ENCODE peak calls at places on chromosomes 4 and X, in seven cellular contexts. Z, X, Q, W, L, K and A are unnamed samples.
A peak's percentile ranks its signal among the peaks of the same experiment; 100 is the strongest.

GRCh38 chr4:142923619-142924018 is 77.5 kb upstream of the INPP4B start:
- DNase-seq in Z (no peak), K (no peak), L (no peak), W (no peak), X (no peak), Q (no peak), A (no peak)

GRCh38 chr4:2817701-2818350 is 24.9 kb downstream of the SH3BP2 start:
- DNase-seq in X (no peak), Q (no peak), L (no peak), K (no peak), Z (no peak), W (peak; percentile 60), A (peak; percentile 73)

GRCh38 chr4:153154010-153154975 is 50.0 kb upstream of the TRIM2 start:
- DNase-seq in Z (no peak), Q (no peak), W (no peak), K (peak; percentile 12), X (no peak), L (no peak), A (no peak)

GRCh38 chr4:174663254-174663653 is 141.0 kb upstream of the HPGD start:
- DNase-seq in X (no peak), L (no peak), Z (no peak), Q (no peak), K (no peak), W (no peak), A (no peak)

GRCh38 chr4:151874328-151874727 is 113.5 kb upstream of the GATB start:
- DNase-seq in Z (no peak), L (no peak), X (no peak), W (no peak), K (no peak), Q (no peak), A (no peak)

GRCh38 chrX:49167740-49168108 is 4.0 kb upstream of the PLP2 start:
- DNase-seq in L (no peak), W (no peak), K (no peak), Z (no peak), X (no peak), Q (no peak), A (no peak)

GRCh38 chrX:7993873-7994272 is 66.7 kb upstream of the PNPLA4 start:
- DNase-seq in Q (no peak), Z (no peak), K (no peak), X (no peak), L (no peak), W (no peak), A (no peak)

GRCh38 chrX:106802388-106803275 is at the start of gene TBC1D8B:
- DNase-seq in X (peak; percentile 74), Q (peak; percentile 76), W (peak; percentile 82), Z (peak; percentile 52), L (peak; percentile 64), K (peak; percentile 84), A (peak; percentile 87)

GRCh38 chrX:155216940-155217450 is 735 bp downstream of the VBP1 start:
- DNase-seq in Q (no peak), Z (no peak), W (no peak), K (no peak), L (no peak), X (no peak), A (no peak)

GRCh38 chr4:156889616-156890594 is 81.7 kb downstream of the PDGFC start:
- DNase-seq in K (no peak), W (no peak), Z (no peak), L (peak; percentile 28), Q (peak; percentile 72), X (peak; percentile 55), A (no peak)

GRCh38 chr4:784401-785331 is 41.3 kb downstream of the CPLX1 start:
- DNase-seq in X (no peak), L (no peak), Q (no peak), Z (no peak), W (no peak), K (no peak), A (no peak)

GRCh38 chrX:151745651-151746050 is 11.1 kb downstream of the CNGA2 start:
- DNase-seq in Q (no peak), Z (no peak), W (no peak), K (no peak), X (no peak), L (no peak), A (no peak)

DNA sequence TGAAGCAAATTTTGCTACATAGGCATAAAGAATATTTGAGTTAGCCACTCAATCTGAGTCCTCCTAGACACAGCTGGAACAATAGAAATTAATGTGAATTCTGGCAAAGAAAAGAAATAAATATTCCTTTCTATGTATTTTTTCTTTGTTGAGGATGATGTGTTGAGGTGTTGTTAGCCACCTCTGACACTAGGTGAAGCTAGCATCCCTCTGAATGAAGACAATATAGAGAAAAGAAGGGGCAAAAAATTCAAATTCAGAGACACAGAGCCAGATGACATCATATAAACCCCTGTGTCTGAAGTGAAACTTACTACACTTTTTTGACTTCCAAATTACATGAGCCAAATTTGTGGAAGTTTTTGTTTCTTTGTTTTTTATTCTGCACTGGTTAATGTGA is 34.6 kb upstream of the TMPRSS11D start:
- DNase-seq in Q (no peak), Z (no peak), K (no peak), W (no peak), X (no peak), L (no peak), A (no peak)
- TF ChIP-seq CTCF in Q (peak; percentile 6), Z (no peak), K (no peak), W (no peak), X (no peak), L (peak; percentile 17), A (peak; percentile 49)

GRCh38 chrX:53269536-53270107 is 11.8 kb downstream of the IQSEC2 start:
- DNase-seq in W (no peak), L (no peak), K (no peak), Z (no peak), Q (no peak), X (no peak), A (no peak)
- TF ChIP-seq CTCF in W (no peak), L (no peak), K (no peak), Z (no peak), Q (no peak), X (no peak), A (no peak)

GRCh38 chr4:8869002-8869878 is 2.4 kb downstream of the HMX1 start:
- DNase-seq in L (no peak), Z (no peak), W (no peak), X (no peak), Q (no peak), K (no peak), A (no peak)
- TF ChIP-seq CTCF in L (no peak), Z (no peak), W (no peak), X (no peak), Q (no peak), K (no peak), A (no peak)

GRCh38 chrX:133177202-133177601 is 41.0 kb downstream of the TFDP3 start:
- DNase-seq in W (no peak), K (no peak), X (no peak), Q (no peak), Z (no peak), L (no peak), A (no peak)

DNA sequence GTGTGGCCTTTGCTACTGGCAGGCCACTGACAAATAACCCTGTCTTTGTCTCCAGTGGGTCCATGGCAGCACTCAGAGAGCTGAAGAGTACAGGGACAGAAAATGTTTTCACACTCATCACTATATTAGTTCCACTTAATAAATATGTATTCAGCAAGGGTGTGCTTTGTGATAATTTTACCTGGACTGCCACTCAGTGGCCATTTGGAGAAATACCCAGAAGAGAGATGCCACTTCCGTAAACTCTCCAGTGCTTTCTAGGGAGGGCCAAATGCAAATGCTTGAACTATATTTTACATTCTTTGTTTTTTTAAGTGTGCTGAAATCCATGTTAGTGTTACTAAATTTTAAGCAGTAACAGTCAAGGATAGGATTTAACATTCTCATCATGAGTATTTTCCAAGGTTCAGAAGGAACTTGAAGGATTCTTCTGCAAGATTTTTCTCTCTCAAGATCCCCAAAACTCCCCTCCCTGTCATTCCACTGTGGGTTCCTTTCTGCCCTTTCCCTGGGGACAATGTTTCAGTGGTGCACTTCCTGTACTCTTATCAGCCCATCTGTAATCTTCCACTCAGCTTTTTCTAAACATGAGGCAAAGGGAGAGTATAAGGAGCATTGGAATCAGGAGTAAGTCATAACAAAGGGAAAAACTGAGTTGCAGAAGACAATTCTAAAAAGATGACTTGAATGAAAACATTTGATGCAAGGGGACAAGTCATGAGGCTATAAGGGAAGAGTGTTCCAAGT is 46.0 kb downstream of the TFDP3 start:
- DNase-seq in X (no peak), Z (no peak), L (no peak), W (no peak), K (no peak), Q (no peak), A (no peak)
- TF ChIP-seq CTCF in X (no peak), Z (peak; percentile 16), L (no peak), W (no peak), K (peak; percentile 31), Q (peak; percentile 15), A (peak; percentile 40)

GRCh38 chr4:145180298-145181090 is at the start of gene OTUD4:
- DNase-seq in X (peak; percentile 94), Z (peak; percentile 93), Q (peak; percentile 80), W (peak; percentile 94), L (peak; percentile 81), K (peak; percentile 96), A (peak; percentile 95)
- TF ChIP-seq CTCF in X (no peak), Z (no peak), Q (peak; percentile 15), W (no peak), L (peak; percentile 32), K (peak; percentile 26), A (peak; percentile 26)

GRCh38 chr4:164753873-164754488 is at the start of gene SMIM31:
- DNase-seq in Q (no peak), Z (no peak), K (peak; percentile 24), X (no peak), W (no peak), L (no peak), A (no peak)

DNA sequence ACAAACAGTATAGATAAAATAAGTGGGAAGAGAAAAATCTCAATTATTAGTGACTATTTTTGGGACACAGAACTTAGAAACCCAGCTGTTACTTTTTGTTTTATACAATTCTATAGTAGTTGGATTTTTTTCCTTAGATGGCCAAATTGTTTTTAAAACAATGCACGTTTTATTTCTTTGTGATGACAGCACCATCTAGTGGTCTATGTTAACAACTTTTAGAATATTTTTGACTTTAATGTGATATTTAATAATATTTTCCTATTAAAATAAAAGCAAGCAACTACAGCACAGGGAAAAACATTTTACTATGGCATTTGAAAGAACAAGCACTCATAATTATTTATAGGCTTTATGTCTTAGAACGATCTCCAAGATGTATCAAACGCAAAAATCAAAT is 5.6 kb upstream of the SMIM31 start:
- DNase-seq in L (no peak), W (no peak), Z (no peak), X (no peak), Q (no peak), K (no peak), A (no peak)
- TF ChIP-seq CTCF in L (peak; percentile 34), W (peak; percentile 35), Z (peak; percentile 66), X (no peak), Q (peak; percentile 15), K (peak; percentile 36), A (peak; percentile 42)